ENCODE peak calls at places on chromosomes 5 and 9, in nine cellular contexts. K, S, W, X, H, V, G, Y and L are unnamed samples.
A peak's percentile ranks its signal among the peaks of the same experiment; 100 is the strongest.

GRCh38 chr5:35852084-35852734 is 4.5 kb upstream of the IL7R start:
- DNase-seq in K (no peak), S (no peak), W (peak; percentile 13), X (no peak), H (no peak), V (peak; percentile 10), G (no peak), Y (no peak), L (no peak)

GRCh38 chr5:52811067-52811749 is 23.5 kb downstream of the ITGA1 start:
- DNase-seq in K (no peak), S (peak; percentile 84), W (no peak), X (peak; percentile 84), H (no peak), V (no peak), G (no peak), Y (no peak), L (no peak)

GRCh38 chr9:77883846-77884771 is 147.5 kb downstream of the GNAQ start:
- DNase-seq in K (no peak), S (no peak), W (no peak), X (peak; percentile 86), H (no peak), V (no peak), G (no peak), Y (no peak), L (no peak)

GRCh38 chr9:20623021-20623747 is 885 bp upstream of the MLLT3 start:
- DNase-seq in K (no peak), S (peak; percentile 57), W (peak; percentile 33), X (peak; percentile 52), H (no peak), V (peak; percentile 14), G (no peak), Y (no peak), L (peak; percentile 22)

GRCh38 chr9:77943053-77943452 is 88.6 kb downstream of the GNAQ start:
- DNase-seq in K (no peak), S (peak; percentile 68), W (no peak), X (no peak), H (no peak), V (no peak), G (no peak), Y (no peak), L (no peak)

GRCh38 chr9:114864471-114864870 is 58.6 kb upstream of the TNFSF15 start:
- DNase-seq in K (no peak), S (no peak), W (no peak), X (no peak), H (no peak), V (no peak), G (no peak), Y (no peak), L (no peak)

GRCh38 chr5:71586052-71586940 is 844 bp upstream of the MCCC2 start:
- DNase-seq in K (no peak), S (peak; percentile 55), W (no peak), X (no peak), H (peak; percentile 1), V (no peak), G (no peak), Y (no peak), L (no peak)

GRCh38 chr5:8457187-8458037 is 588.5 kb downstream of the MTRR start:
- DNase-seq in K (no peak), S (no peak), W (peak; percentile 94), X (peak; percentile 98), H (peak; percentile 67), V (peak; percentile 48), G (peak; percentile 99), Y (no peak), L (peak; percentile 48)

GRCh38 chr9:94870793-94871558 is 144.5 kb downstream of the AOPEP start:
- DNase-seq in K (no peak), S (peak; percentile 11), W (peak; percentile 28), X (peak; percentile 77), H (no peak), V (no peak), G (peak; percentile 76), Y (no peak), L (no peak)

GRCh38 chr5:149264432-149265069 is 7.1 kb upstream of the AFAP1L1 start:
- DNase-seq in K (peak; percentile 51), S (no peak), W (no peak), X (peak; percentile 81), H (no peak), V (peak; percentile 23), G (no peak), Y (no peak), L (peak; percentile 38)

GRCh38 chr5:110321117-110321516 is 405.4 kb downstream of the TMEM232 start:
- DNase-seq in K (no peak), S (no peak), W (no peak), X (no peak), H (no peak), V (no peak), G (peak; percentile 4), Y (no peak), L (no peak)

GRCh38 chr5:1542755-1543154 is 19.0 kb upstream of the LPCAT1 start:
- DNase-seq in K (peak; percentile 79), S (no peak), W (peak; percentile 60), X (peak; percentile 97), H (peak; percentile 36), V (peak; percentile 74), G (no peak), Y (no peak), L (no peak)

GRCh38 chr9:88993327-88993726 is 2.1 kb downstream of the S1PR3 start:
- DNase-seq in K (no peak), S (no peak), W (no peak), X (no peak), H (no peak), V (no peak), G (no peak), Y (no peak), L (no peak)

GRCh38 chr9:7536310-7536939 is 263.2 kb downstream of the DMAC1 start:
- DNase-seq in K (peak; percentile 18), S (peak; percentile 80), W (peak; percentile 15), X (peak; percentile 71), H (peak; percentile 27), V (peak; percentile 21), G (no peak), Y (peak; percentile 27), L (peak; percentile 52)

GRCh38 chr9:91714020-91714721 is 235.9 kb downstream of the ROR2 start:
- DNase-seq in K (peak; percentile 34), S (peak; percentile 76), W (peak; percentile 51), X (peak; percentile 15), H (no peak), V (no peak), G (no peak), Y (peak; percentile 43), L (peak; percentile 67)

GRCh38 chr9:102631559-102631958 is 363.6 kb upstream of the CYLC2 start:
- DNase-seq in K (no peak), S (peak; percentile 27), W (no peak), X (peak; percentile 22), H (no peak), V (no peak), G (no peak), Y (no peak), L (no peak)
- TF ChIP-seq CTCF in K (peak; percentile 34), S (peak; percentile 41), W (no peak), X (peak; percentile 46), H (no peak), V (no peak), G (no peak), Y (peak; percentile 51), L (peak; percentile 19)

GRCh38 chr5:135724475-135725065 is 109.9 kb upstream of the SLC25A48 start:
- DNase-seq in K (no peak), S (peak; percentile 7), W (no peak), X (no peak), H (no peak), V (no peak), G (no peak), Y (no peak), L (no peak)

DNA sequence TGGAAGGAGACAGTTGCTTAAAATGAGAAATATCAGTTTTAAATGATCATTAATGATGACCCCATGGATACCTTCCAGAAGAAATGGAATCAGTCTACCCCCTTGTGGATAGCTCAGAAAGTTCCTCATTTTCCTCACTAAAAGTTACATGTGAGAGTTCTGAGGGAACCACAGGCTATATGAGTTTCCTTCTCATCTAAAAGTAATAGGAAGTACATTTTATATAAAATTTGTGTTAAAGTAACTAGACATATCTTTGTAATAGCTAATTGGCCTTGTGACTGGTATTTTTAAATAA is 104.9 kb upstream of the SLC25A48 start:
- DNase-seq in K (no peak), S (peak; percentile 28), W (no peak), X (peak; percentile 54), H (no peak), V (no peak), G (no peak), Y (no peak), L (no peak)
- TF ChIP-seq CTCF in K (peak; percentile 35), S (peak; percentile 8), W (peak; percentile 11), X (peak; percentile 59), H (no peak), V (peak; percentile 36), G (peak; percentile 12), Y (peak; percentile 62), L (peak; percentile 47)

DNA sequence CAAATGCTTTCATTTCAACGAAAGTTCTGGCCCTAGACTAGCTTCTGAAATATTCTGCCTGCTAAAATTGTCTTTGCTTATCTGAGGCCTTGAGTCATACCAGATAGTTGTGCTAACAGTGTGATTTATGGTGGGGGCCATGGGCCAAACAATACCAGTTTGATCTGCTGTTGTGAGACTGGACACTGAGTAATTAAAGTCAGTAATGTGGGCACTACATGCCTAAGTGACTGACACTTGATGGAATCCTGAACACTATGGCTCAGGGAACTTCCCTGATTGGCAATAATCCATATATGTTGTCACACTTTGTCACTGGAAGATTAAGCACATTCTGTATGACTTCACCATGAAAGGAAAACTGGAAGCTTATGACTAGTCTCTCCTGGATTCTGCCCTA is 127.6 kb upstream of the CYLC2 start:
- DNase-seq in K (no peak), S (no peak), W (no peak), X (peak; percentile 22), H (no peak), V (no peak), G (no peak), Y (no peak), L (no peak)
- TF ChIP-seq CTCF in K (no peak), S (no peak), W (no peak), X (no peak), H (no peak), V (no peak), G (no peak), Y (no peak), L (no peak)

GRCh38 chr9:15824310-15824709 is 271.5 kb downstream of the CCDC171 start:
- DNase-seq in K (peak; percentile 48), S (peak; percentile 41), W (no peak), X (peak; percentile 4), H (peak; percentile 29), V (no peak), G (no peak), Y (no peak), L (peak; percentile 11)
- TF ChIP-seq CTCF in K (peak; percentile 35), S (peak; percentile 13), W (no peak), X (no peak), H (peak; percentile 40), V (no peak), G (peak; percentile 35), Y (no peak), L (no peak)